ENCODE peak calls at places on chromosomes 11 and 22, in ten cellular contexts. B is astrocyte; A is colonic mucosa; T is right cardiac atrium; E is NT2/D1; N is tibial artery; H is CD4-positive, CD25-positive, alpha-beta regulatory T cell; M is psoas muscle; X is lung; F is IMR-90. J is an unnamed sample.

GRCh38 chr11:10158461-10158860 is 135.6 kb downstream of the SBF2 start:
- DNase-seq in B (no peak), A (no peak), T (no peak), E (no peak), N (no peak), H (no peak), M (no peak), X (no peak), F (peak; percentile 34), J (no peak)

GRCh38 chr11:62610403-62610802 is 2.2 kb downstream of the EML3 start:
- DNase-seq in B (no peak), A (no peak), T (no peak), E (no peak), N (no peak), H (no peak), M (no peak), X (no peak), F (no peak), J (no peak)

GRCh38 chr11:20127671-20128527 is 32.4 kb downstream of the DBX1 start:
- DNase-seq in B (peak; percentile 36), A (peak; percentile 77), T (peak; percentile 71), E (peak; percentile 64), N (peak; percentile 72), H (peak; percentile 65), M (peak; percentile 73), X (peak; percentile 69), F (peak; percentile 69), J (peak; percentile 72)

GRCh38 chr22:26273011-26273675 is 103.9 kb downstream of the SEZ6L start:
- DNase-seq in B (no peak), A (no peak), T (no peak), E (no peak), N (no peak), H (no peak), M (no peak), X (no peak), F (no peak), J (no peak)

GRCh38 chr11:66542362-66542761 is 3.5 kb downstream of the ZDHHC24 start:
- DNase-seq in B (peak; percentile 48), A (no peak), T (no peak), E (no peak), N (no peak), H (no peak), M (no peak), X (no peak), F (peak; percentile 34), J (no peak)

GRCh38 chr11:73576226-73576625 is 21.7 kb downstream of the FAM168A start:
- DNase-seq in B (no peak), A (no peak), T (no peak), E (no peak), N (no peak), H (no peak), M (no peak), X (no peak), F (no peak), J (no peak)

GRCh38 chr11:18791175-18792065 is at the start of gene PTPN5:
- DNase-seq in B (peak; percentile 4), A (no peak), T (no peak), E (no peak), N (no peak), H (no peak), M (no peak), X (no peak), F (no peak), J (no peak)

GRCh38 chr11:3160252-3161031 is 4.7 kb downstream of the OSBPL5 start:
- DNase-seq in B (peak; percentile 87), A (peak; percentile 89), T (peak; percentile 93), E (peak; percentile 85), N (peak; percentile 95), H (peak; percentile 17), M (peak; percentile 91), X (peak; percentile 84), F (peak; percentile 92), J (peak; percentile 92)

GRCh38 chr11:111925953-111926352 is 7.2 kb downstream of the C11orf52 start:
- DNase-seq in B (no peak), A (no peak), T (no peak), E (no peak), N (no peak), H (no peak), M (no peak), X (no peak), F (no peak), J (no peak)

GRCh38 chr11:95432714-95433503 is 201.9 kb upstream of the SESN3 start:
- DNase-seq in B (no peak), A (no peak), T (no peak), E (no peak), N (no peak), H (no peak), M (no peak), X (no peak), F (no peak), J (no peak)

GRCh38 chr11:1302461-1303073 is 6.9 kb downstream of the TOLLIP start:
- DNase-seq in B (no peak), A (peak; percentile 14), T (no peak), E (no peak), N (no peak), H (no peak), M (no peak), X (peak; percentile 27), F (no peak), J (no peak)

GRCh38 chr11:35847473-35847872 is 96.4 kb upstream of the LDLRAD3 start:
- DNase-seq in B (no peak), A (no peak), T (no peak), E (no peak), N (no peak), H (no peak), M (no peak), X (no peak), F (no peak), J (no peak)

GRCh38 chr22:46444390-46444854 is 93.0 kb downstream of the CELSR1 start:
- DNase-seq in B (no peak), A (peak; percentile 44), T (no peak), E (no peak), N (no peak), H (no peak), M (no peak), X (no peak), F (no peak), J (no peak)

GRCh38 chr11:107713009-107713408 is 1.2 kb upstream of the SLN start:
- DNase-seq in B (no peak), A (no peak), T (no peak), E (no peak), N (no peak), H (no peak), M (no peak), X (no peak), F (no peak), J (no peak)

DNA sequence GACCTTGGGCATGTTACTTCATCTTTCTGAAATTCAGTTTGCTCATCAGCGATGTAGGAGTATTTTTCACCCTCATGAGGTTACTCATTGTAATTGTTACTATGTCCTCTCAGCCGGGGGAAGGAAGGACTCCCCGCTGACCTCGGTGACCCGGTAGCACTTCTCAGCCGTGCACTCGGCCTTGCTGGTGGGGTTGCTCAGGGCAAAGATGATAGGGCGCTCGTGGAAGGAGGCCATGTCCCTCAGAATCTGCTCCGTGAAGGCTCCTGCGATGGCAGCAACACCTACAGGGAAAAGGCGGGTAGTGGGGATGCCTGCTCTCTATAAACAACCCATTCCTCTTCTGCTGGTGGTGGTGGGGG is 72.2 kb downstream of the CCDC81 start:
- DNase-seq in B (no peak), A (no peak), T (no peak), E (no peak), N (no peak), H (no peak), M (no peak), X (no peak), F (no peak), J (no peak)
- H3K4me1 ChIP-seq in B (peaks cover 7% of the 10 kb centered on the region), A (no peaks in the 10 kb centered on the region), T (peaks cover 4% of the 10 kb centered on the region), E (no peaks in the 10 kb centered on the region), N (peaks cover 13% of the 10 kb centered on the region), H (no peaks in the 10 kb centered on the region), M (no peaks in the 10 kb centered on the region), X (no peaks in the 10 kb centered on the region), F (peaks cover 7% of the 10 kb centered on the region), J (no peaks in the 10 kb centered on the region)

DNA sequence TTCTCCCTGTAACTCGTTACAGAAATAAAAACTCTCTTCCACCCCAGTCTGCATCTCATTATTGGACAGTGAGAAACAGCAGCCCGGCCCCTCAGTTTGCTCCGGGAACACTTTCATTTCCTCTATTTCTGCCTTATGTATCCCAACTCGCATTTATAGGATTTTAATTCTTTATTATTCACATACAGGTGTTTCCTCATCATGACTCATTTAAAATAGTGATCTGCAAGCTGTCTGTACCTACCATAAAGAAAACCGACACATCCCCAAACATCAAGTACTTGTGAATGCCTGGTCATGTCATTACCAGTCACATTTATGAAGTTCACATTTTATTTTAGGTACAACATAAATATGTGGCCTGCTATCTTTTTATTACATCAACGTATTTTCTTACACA is 42.7 kb downstream of the PIWIL3 start:
- DNase-seq in B (no peak), A (no peak), T (no peak), E (no peak), N (no peak), H (no peak), M (no peak), X (no peak), F (no peak), J (no peak)
- H3K27me3 ChIP-seq in B (peaks cover 34% of the 10 kb centered on the region), A (peaks cover 1% of the 10 kb centered on the region), T (no peaks in the 10 kb centered on the region), E (no peaks in the 10 kb centered on the region), N (no peaks in the 10 kb centered on the region), H (peaks cover 9% of the 10 kb centered on the region), M (no peaks in the 10 kb centered on the region), X (no peaks in the 10 kb centered on the region), F (peaks cover 5% of the 10 kb centered on the region), J (no peaks in the 10 kb centered on the region)

GRCh38 chr11:32183512-32183911 is 92.6 kb downstream of the RCN1 start:
- DNase-seq in B (no peak), A (no peak), T (no peak), E (no peak), N (no peak), H (no peak), M (no peak), X (no peak), F (no peak), J (no peak)
- H3K4me1 ChIP-seq in B (no peaks in the 10 kb centered on the region), A (no peaks in the 10 kb centered on the region), T (no peaks in the 10 kb centered on the region), E (no peaks in the 10 kb centered on the region), N (no peaks in the 10 kb centered on the region), H (no peaks in the 10 kb centered on the region), M (no peaks in the 10 kb centered on the region), X (peaks cover 2% of the 10 kb centered on the region), F (no peaks in the 10 kb centered on the region), J (no peaks in the 10 kb centered on the region)

GRCh38 chr22:50670513-50670912 is 2.1 kb upstream of the SHANK3 start:
- DNase-seq in B (no peak), A (no peak), T (no peak), E (no peak), N (no peak), H (no peak), M (no peak), X (no peak), F (no peak), J (no peak)
- H3K27me3 ChIP-seq in B (peaks cover 12% of the 10 kb centered on the region), A (peaks cover 19% of the 10 kb centered on the region), T (no peaks in the 10 kb centered on the region), E (peaks cover 4% of the 10 kb centered on the region), N (no peaks in the 10 kb centered on the region), H (peaks cover 14% of the 10 kb centered on the region), M (no peaks in the 10 kb centered on the region), X (no peaks in the 10 kb centered on the region), F (peaks cover 40% of the 10 kb centered on the region), J (peaks cover 8% of the 10 kb centered on the region)